ENCODE peak calls at places on chromosomes 16 and 17, in five cellular contexts. One of them, this sample, is unnamed.

GRCh38 chr16:4796982-4797804 is 2.0 kb downstream of the SMIM22 start:
- DNase-seq in GM23338: no peak
- DNase-seq in K562: no peak
- DNase-seq in hepatocyte: no peak
- DNase-seq in mammary epithelial cell: no peak
- DNase-seq in this sample: no peak

GRCh38 chr16:84344781-84345180 is 23.6 kb upstream of the ATP2C2 start:
- DNase-seq in K562: no peak
- DNase-seq in mammary epithelial cell: no peak
- DNase-seq in GM23338: no peak
- DNase-seq in hepatocyte: no peak
- DNase-seq in this sample: no peak

GRCh38 chr17:38742431-38743308 is 5.5 kb downstream of the PCGF2 start:
- DNase-seq in hepatocyte: peak
- DNase-seq in K562: no peak
- DNase-seq in GM23338: no peak
- DNase-seq in mammary epithelial cell: peak
- DNase-seq in this sample: peak

GRCh38 chr16:58507963-58508670 is 7.2 kb upstream of the SETD6 start:
- DNase-seq in hepatocyte: no peak
- DNase-seq in GM23338: no peak
- DNase-seq in K562: no peak
- DNase-seq in mammary epithelial cell: no peak
- DNase-seq in this sample: no peak

GRCh38 chr17:2343421-2343820 is 6.1 kb downstream of the SGSM2 start:
- DNase-seq in hepatocyte: no peak
- DNase-seq in K562: no peak
- DNase-seq in GM23338: no peak
- DNase-seq in mammary epithelial cell: peak
- DNase-seq in this sample: no peak

GRCh38 chr16:75043175-75043937 is 44.5 kb downstream of the ZNRF1 start:
- DNase-seq in K562: peak
- DNase-seq in mammary epithelial cell: no peak
- DNase-seq in hepatocyte: no peak
- DNase-seq in GM23338: no peak
- DNase-seq in this sample: no peak

GRCh38 chr16:57639172-57639571 is 10.7 kb downstream of the ADGRG1 start:
- DNase-seq in mammary epithelial cell: no peak
- DNase-seq in K562: no peak
- DNase-seq in hepatocyte: peak
- DNase-seq in GM23338: peak
- DNase-seq in this sample: peak

GRCh38 chr16:53775821-53776431 is 72.0 kb downstream of the FTO start:
- DNase-seq in K562: no peak
- DNase-seq in hepatocyte: peak
- DNase-seq in mammary epithelial cell: peak
- DNase-seq in GM23338: peak
- DNase-seq in this sample: peak

GRCh38 chr16:74743668-74744299 is 30.8 kb downstream of the FA2H start:
- DNase-seq in mammary epithelial cell: peak
- DNase-seq in hepatocyte: peak
- DNase-seq in K562: peak
- DNase-seq in GM23338: no peak
- DNase-seq in this sample: peak

GRCh38 chr17:57433396-57433944 is 177.1 kb downstream of the MSI2 start:
- DNase-seq in GM23338: peak
- DNase-seq in mammary epithelial cell: no peak
- DNase-seq in hepatocyte: no peak
- DNase-seq in K562: no peak
- DNase-seq in this sample: no peak

GRCh38 chr16:81035975-81036750 is 521 bp downstream of the ATMIN start:
- DNase-seq in hepatocyte: peak
- DNase-seq in K562: peak
- DNase-seq in mammary epithelial cell: peak
- DNase-seq in GM23338: peak
- DNase-seq in this sample: peak

GRCh38 chr17:61405686-61406542 is 6.3 kb downstream of the TBX2 start:
- DNase-seq in GM23338: peak
- DNase-seq in mammary epithelial cell: no peak
- DNase-seq in hepatocyte: no peak
- DNase-seq in K562: no peak
- DNase-seq in this sample: no peak

GRCh38 chr17:61402978-61403845 is 3.6 kb downstream of the TBX2 start:
- DNase-seq in mammary epithelial cell: no peak
- DNase-seq in hepatocyte: no peak
- DNase-seq in GM23338: peak
- DNase-seq in K562: no peak
- DNase-seq in this sample: peak

GRCh38 chr17:61404702-61405046 is 5.0 kb downstream of the TBX2 start:
- DNase-seq in GM23338: peak
- DNase-seq in K562: no peak
- DNase-seq in hepatocyte: no peak
- DNase-seq in mammary epithelial cell: no peak
- DNase-seq in this sample: no peak

GRCh38 chr17:61405047-61405685 is 5.5 kb downstream of the TBX2 start:
- DNase-seq in GM23338: peak
- DNase-seq in hepatocyte: no peak
- DNase-seq in K562: no peak
- DNase-seq in mammary epithelial cell: no peak
- DNase-seq in this sample: no peak

DNA sequence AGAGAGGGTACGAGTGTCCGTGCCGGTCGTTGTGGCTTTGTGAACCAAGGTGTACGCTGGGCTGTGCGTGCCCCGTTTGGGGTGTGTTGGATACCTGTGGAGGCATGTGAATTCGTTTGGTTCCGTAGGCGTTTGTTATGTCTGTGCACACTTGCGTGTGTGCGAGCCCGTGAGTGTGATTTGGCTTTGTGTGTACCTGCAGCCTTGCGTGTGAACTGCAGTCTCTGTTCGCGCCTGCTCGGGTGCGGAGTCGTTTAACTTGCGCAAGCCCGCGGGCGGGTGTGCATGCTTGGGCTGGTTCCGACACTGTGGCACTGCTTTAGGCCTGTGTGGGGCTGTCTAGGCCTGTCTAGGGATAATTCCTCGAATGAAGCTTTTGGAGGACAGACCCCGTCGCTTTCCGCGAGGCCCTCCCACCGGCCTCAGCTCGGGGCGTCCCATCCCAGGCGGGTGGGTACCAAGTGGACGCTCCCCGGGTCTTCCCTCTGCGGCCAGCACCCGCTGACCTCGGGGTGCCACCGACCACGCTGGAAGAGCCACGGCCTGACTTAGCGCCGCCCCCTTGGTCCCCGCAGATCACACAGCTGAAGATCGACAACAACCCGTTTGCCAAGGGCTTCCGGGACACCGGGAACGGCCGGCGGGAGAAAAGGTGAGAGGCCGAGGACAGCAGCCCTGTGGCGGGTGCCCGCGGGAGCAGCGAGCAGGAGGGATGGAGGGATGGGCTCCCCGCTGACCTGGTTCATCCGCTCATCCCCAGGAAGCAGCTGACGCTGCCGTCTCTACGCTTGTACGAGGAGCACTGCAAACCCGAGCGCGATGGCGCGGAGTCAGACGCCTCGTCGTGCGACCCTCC is 4.4 kb downstream of the TBX2 start:
- DNase-seq in K562: no peak
- DNase-seq in hepatocyte: no peak
- DNase-seq in GM23338: peak
- DNase-seq in mammary epithelial cell: no peak
- DNase-seq in this sample: no peak
- TF ChIP-seq EZH2 in K562: no peak
- TF ChIP-seq EZH2 in hepatocyte: peak
- TF ChIP-seq EZH2 in GM23338: peak
- TF ChIP-seq EZH2 in mammary epithelial cell: no peak
- TF ChIP-seq EZH2 in this sample: peak

DNA sequence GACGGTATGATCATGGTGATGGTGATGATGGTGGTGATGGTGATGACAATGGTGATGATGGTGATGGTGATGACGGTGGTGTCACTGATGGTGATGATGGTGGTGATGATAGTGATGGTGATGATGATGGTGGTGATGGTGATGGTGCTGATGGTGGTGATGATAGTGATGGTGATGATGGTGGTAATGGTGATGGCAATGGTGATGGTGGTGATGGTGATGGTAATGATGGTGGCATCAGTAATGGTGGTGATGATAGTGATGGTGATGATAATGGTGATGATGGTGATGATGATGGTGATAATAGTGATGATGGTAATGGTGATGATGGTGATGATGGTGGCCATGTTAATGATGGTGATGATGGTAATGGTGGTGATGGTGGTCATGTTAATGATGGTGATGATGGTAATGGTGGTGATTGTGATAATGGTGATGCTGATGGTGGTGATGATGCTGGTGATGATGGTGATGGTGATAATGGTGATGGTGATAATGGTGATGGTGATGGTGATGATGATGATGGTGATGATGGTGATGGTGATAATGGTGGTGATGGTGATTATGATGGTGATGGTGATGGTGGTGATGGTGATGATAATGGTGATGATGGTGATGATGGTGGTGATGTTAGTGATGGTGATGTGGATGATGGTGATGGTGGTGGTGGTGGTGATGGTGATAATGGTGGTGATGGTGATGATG is 107.2 kb downstream of the C16orf95 start:
- DNase-seq in hepatocyte: no peak
- DNase-seq in K562: no peak
- DNase-seq in GM23338: no peak
- DNase-seq in mammary epithelial cell: no peak
- DNase-seq in this sample: no peak
- TF ChIP-seq EZH2 in hepatocyte: no peak
- TF ChIP-seq EZH2 in K562: no peak
- TF ChIP-seq EZH2 in GM23338: no peak
- TF ChIP-seq EZH2 in mammary epithelial cell: no peak
- TF ChIP-seq EZH2 in this sample: no peak

DNA sequence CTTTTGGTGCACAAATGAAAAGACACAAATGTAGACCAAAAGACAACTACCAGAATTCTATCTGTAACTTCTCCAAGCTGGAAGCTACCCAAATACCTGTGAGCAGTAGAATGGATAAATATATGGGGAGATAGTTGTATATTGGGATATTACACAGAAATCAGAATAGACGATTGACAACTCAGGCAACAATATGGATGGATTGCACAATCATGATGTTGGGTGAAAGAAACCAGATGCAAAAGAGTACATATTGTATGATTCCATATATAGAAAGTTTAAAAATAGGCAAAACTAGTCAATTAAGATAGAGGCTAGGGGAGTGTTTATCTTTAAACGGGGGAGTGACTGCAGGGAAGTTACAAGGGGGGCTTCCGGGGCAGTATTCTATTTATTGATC is 77.5 kb upstream of the NKD1 start:
- DNase-seq in GM23338: no peak
- DNase-seq in mammary epithelial cell: no peak
- DNase-seq in K562: no peak
- DNase-seq in hepatocyte: no peak
- DNase-seq in this sample: no peak
- TF ChIP-seq EZH2 in GM23338: no peak
- TF ChIP-seq EZH2 in mammary epithelial cell: no peak
- TF ChIP-seq EZH2 in K562: no peak
- TF ChIP-seq EZH2 in hepatocyte: no peak
- TF ChIP-seq EZH2 in this sample: no peak

GRCh38 chr17:48995871-48996695 is 1.1 kb upstream of the IGF2BP1 start:
- DNase-seq in K562: peak
- DNase-seq in mammary epithelial cell: no peak
- DNase-seq in GM23338: peak
- DNase-seq in hepatocyte: peak
- DNase-seq in this sample: peak
- TF ChIP-seq EZH2 in K562: no peak
- TF ChIP-seq EZH2 in mammary epithelial cell: peak
- TF ChIP-seq EZH2 in GM23338: no peak
- TF ChIP-seq EZH2 in hepatocyte: no peak
- TF ChIP-seq EZH2 in this sample: no peak

DNA sequence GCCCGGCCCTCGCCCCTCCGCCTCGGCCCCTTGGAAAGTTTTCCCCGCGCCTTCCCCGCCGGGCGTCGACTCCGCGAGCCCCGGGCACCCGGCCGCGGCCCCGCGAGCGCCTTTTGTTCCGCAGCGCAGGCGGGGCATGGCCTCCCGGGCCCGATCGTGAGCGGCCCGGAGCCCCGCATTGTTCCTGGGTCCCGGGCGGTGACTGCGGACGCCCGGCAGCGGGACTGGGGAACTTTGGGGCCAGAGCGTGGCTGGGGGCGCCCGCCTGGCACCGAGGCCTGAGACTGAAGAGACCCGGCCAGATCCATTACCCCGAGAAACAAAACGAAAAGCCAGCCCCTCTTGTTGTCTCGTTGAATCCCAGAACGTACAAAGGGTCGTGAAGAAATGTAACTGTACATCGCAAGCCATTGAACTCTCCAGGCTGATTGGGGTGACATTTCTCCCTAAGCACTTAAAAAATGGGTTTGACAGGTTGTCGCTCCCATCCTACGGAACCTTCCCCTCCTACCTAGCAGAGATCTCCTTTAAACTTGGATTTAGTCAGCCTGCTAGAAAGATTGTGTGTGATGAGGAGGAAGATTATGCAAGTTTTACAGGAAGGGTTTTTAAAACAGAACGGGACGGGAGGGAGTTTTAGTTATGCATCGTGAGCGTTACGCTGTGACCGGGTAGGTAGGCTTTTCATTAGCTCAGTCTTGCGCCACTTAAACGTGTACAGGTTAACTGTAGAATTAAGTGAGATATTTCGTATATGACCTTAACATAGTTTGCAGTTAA is 807 bp downstream of the METTL9 start:
- DNase-seq in GM23338: peak
- DNase-seq in hepatocyte: peak
- DNase-seq in mammary epithelial cell: peak
- DNase-seq in K562: peak
- DNase-seq in this sample: peak
- TF ChIP-seq EZH2 in GM23338: no peak
- TF ChIP-seq EZH2 in hepatocyte: no peak
- TF ChIP-seq EZH2 in mammary epithelial cell: no peak
- TF ChIP-seq EZH2 in K562: no peak
- TF ChIP-seq EZH2 in this sample: no peak

GRCh38 chr16:86578499-86579267 is at the start of gene FOXL1:
- DNase-seq in GM23338: peak
- DNase-seq in hepatocyte: peak
- DNase-seq in K562: no peak
- DNase-seq in mammary epithelial cell: no peak
- DNase-seq in this sample: no peak
- TF ChIP-seq EZH2 in GM23338: peak
- TF ChIP-seq EZH2 in hepatocyte: no peak
- TF ChIP-seq EZH2 in K562: no peak
- TF ChIP-seq EZH2 in mammary epithelial cell: no peak
- TF ChIP-seq EZH2 in this sample: no peak

DNA sequence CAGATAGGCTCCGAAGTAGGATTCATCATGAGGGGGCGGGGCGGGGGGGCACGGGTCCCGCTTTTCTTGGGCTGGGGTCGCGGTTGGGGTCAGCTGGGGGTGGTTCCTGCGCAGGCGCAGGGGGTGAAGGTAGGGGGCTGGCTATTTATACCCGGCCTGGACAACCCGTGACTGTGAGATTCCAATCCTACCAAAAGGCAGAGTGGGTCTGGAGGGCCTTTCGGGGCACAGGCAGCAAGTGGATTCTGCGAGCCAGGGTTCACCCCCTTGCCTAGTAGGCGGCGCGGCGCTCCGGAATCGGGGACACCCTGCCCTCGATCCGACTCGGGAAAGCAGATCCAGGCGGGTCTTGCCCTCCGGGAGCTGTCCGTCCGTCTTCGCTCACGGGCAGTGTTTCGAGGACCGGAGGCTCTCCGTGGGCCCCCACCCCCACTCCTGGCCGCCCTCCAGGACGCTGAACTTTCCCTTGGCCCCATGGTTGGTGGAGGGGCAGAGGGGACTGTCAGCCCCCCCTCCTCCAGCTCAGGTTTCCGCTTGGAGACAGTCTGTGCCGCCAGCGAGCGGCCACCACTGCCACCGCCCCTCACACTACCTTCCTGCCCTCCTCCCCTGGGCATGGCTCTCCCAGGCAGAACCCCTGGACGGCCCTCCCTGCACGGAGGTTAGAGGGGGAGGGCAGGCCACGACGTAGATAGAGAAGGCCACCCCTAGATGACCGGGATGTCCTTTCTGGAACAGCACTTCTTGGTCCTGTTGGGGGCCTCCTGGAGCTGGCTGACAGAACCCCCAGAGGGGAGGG is 634 bp downstream of the SLC2A4 start:
- DNase-seq in hepatocyte: peak
- DNase-seq in mammary epithelial cell: no peak
- DNase-seq in GM23338: peak
- DNase-seq in K562: no peak
- DNase-seq in this sample: no peak
- TF ChIP-seq EZH2 in hepatocyte: no peak
- TF ChIP-seq EZH2 in mammary epithelial cell: no peak
- TF ChIP-seq EZH2 in GM23338: no peak
- TF ChIP-seq EZH2 in K562: no peak
- TF ChIP-seq EZH2 in this sample: no peak